ENCODE peak calls at places on chromosomes 5 and 9, in four cellular contexts. H is GM23338, I is omental fat pad, A is lower lobe of right lung. M is an unnamed sample.

GRCh38 chr5:179613460-179614071 is 9.9 kb downstream of the HNRNPH1 start:
- DNase-seq in H (no peak), I (no peak), A (no peak), M (no peak)

GRCh38 chr5:134511796-134512660 is 13.4 kb upstream of the JADE2 start:
- DNase-seq in H (peak), I (peak), A (peak), M (peak)

GRCh38 chr9:94081864-94082468 is 2.3 kb upstream of the PTPDC1 start:
- DNase-seq in H (peak), I (no peak), A (no peak), M (no peak)

GRCh38 chr5:138936-139335 is 47.0 kb downstream of the PLEKHG4B start:
- DNase-seq in H (no peak), I (no peak), A (no peak), M (no peak)

GRCh38 chr5:160847526-160848085 is 4.4 kb downstream of the ATP10B start:
- DNase-seq in H (no peak), I (no peak), A (no peak), M (no peak)

GRCh38 chr9:89905628-89906338 is 301.0 kb downstream of the GADD45G start:
- DNase-seq in H (peak), I (no peak), A (no peak), M (no peak)

GRCh38 chr9:126515873-126516505 is 97.7 kb upstream of the LMX1B start:
- DNase-seq in H (no peak), I (no peak), A (no peak), M (no peak)

GRCh38 chr5:169871816-169872215 is 108.5 kb downstream of the INSYN2B start:
- DNase-seq in H (no peak), I (no peak), A (no peak), M (no peak)

GRCh38 chr9:37144762-37145161 is 24.4 kb downstream of the ZCCHC7 start:
- DNase-seq in H (peak), I (no peak), A (no peak), M (no peak)

GRCh38 chr5:145028626-145029025 is 806.5 kb downstream of the PRELID2 start:
- DNase-seq in H (no peak), I (no peak), A (no peak), M (no peak)

GRCh38 chr5:68222310-68222709 is 6.8 kb downstream of the PIK3R1 start:
- DNase-seq in H (no peak), I (no peak), A (no peak), M (no peak)

GRCh38 chr9:13142776-13143175 is 136.7 kb downstream of the MPDZ start:
- DNase-seq in H (no peak), I (no peak), A (no peak), M (no peak)

GRCh38 chr9:114446672-114447450 is 58.4 kb downstream of the WHRN start:
- DNase-seq in H (no peak), I (no peak), A (no peak), M (no peak)

GRCh38 chr5:136724161-136724560 is 358.8 kb upstream of the TRPC7 start:
- DNase-seq in H (no peak), I (no peak), A (no peak), M (no peak)

GRCh38 chr9:130177898-130178805 is 5.9 kb downstream of the NCS1 start:
- DNase-seq in H (no peak), I (no peak), A (no peak), M (no peak)

GRCh38 chr9:112361602-112362001 is 18.3 kb upstream of the HSDL2 start:
- DNase-seq in H (peak), I (no peak), A (no peak), M (peak)

GRCh38 chr9:135379540-135380267 is 99.9 kb upstream of the PPP1R26 start:
- DNase-seq in H (no peak), I (no peak), A (no peak), M (no peak)

GRCh38 chr5:147731708-147732551 is 50.6 kb downstream of the JAKMIP2 start:
- DNase-seq in H (no peak), I (no peak), A (no peak), M (no peak)

GRCh38 chr9:89440548-89440947 is 57.4 kb downstream of the SEMA4D start:
- DNase-seq in H (no peak), I (no peak), A (peak), M (no peak)

GRCh38 chr9:89473762-89474469 is 24.0 kb downstream of the SEMA4D start:
- DNase-seq in H (no peak), I (no peak), A (no peak), M (no peak)

GRCh38 chr5:157198277-157199058 is 17.8 kb downstream of the ITK start:
- DNase-seq in H (no peak), I (no peak), A (no peak), M (no peak)

GRCh38 chr9:98850851-98851729 is 43.6 kb downstream of the GALNT12 start:
- DNase-seq in H (peak), I (no peak), A (no peak), M (no peak)

GRCh38 chr5:137808503-137809135 is 54.5 kb upstream of the HNRNPA0 start:
- DNase-seq in H (no peak), I (no peak), A (no peak), M (no peak)

GRCh38 chr9:77764894-77765780 is 117.0 kb upstream of the GNA14 start:
- DNase-seq in H (peak), I (no peak), A (no peak), M (peak)

GRCh38 chr5:93163010-93163663 is 417.9 kb downstream of the NR2F1-AS1 start:
- DNase-seq in H (no peak), I (no peak), A (no peak), M (peak)

GRCh38 chr9:38713426-38713825 is 6.5 kb downstream of the FAM240B start:
- DNase-seq in H (no peak), I (no peak), A (no peak), M (peak)

GRCh38 chr9:87713278-87713989 is 12.5 kb upstream of the CTSL start:
- DNase-seq in H (peak), I (peak), A (peak), M (peak)

GRCh38 chr5:67416133-67416937 is 219.7 kb upstream of the CD180 start:
- DNase-seq in H (peak), I (no peak), A (no peak), M (no peak)

GRCh38 chr9:121573717-121574485 is 74.3 kb upstream of the GGTA1 start:
- DNase-seq in H (no peak), I (no peak), A (no peak), M (no peak)

GRCh38 chr5:178205010-178205748 is 846 bp downstream of the HNRNPAB start:
- DNase-seq in H (peak), I (peak), A (peak), M (peak)
- TF ChIP-seq CTCF in H (no peak), I (no peak), A (no peak), M (no peak)

GRCh38 chr5:120818128-120818527 is 354.0 kb downstream of the PRR16 start:
- DNase-seq in H (peak), I (no peak), A (no peak), M (no peak)

GRCh38 chr5:120813551-120813950 is 349.5 kb downstream of the PRR16 start:
- DNase-seq in H (no peak), I (no peak), A (no peak), M (no peak)

DNA sequence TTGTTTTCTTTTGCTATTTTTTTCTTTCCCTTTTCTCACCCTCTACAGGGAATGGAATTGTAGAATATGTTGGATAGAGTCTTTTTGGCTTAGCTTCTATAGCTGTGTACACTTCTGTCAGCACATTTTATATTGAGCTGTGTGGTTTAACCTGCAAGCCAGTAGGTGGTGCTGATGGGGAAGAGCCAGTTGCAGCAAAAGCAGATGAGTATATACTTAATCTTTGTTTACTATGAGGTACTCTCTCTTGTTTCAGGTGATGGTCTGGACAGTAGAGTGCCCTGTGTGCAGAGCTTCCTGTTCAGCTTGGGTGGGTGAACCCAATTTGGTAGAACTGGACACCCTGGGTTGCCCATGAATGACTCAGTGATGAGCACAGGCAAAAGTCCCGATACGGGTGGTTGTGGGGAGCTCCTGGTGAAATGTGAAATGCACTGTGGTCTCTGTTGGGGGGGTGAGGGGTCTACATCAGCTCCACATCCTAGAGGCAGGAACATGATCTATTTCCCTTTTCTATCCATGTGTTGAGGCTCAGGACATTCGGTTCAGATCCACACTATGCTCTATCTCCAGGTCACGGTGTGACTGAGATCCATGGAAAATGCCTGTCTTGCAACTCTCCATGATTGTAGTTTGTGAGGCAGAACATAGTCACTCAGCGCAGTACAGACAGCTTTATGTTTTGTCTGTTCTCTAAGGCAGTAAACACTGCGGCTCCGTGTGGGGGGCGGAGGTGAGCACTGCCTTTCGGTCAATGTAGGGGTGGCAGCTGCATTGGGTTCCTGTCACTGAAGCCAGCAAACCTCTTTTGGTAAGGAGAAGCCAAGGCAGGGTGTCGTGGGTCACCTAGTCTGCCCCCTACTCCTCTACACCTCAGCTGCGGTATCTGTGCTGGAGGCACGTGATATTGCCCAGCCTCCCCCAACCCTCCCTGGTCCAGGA is 353.2 kb downstream of the PRR16 start:
- DNase-seq in H (peak), I (no peak), A (no peak), M (peak)
- TF ChIP-seq CTCF in H (peak), I (no peak), A (peak), M (peak)

GRCh38 chr5:146079695-146080361 is 25.5 kb downstream of the PLAC8L1 start:
- DNase-seq in H (no peak), I (no peak), A (no peak), M (peak)

GRCh38 chr5:146078566-146078965 is 26.8 kb downstream of the PLAC8L1 start:
- DNase-seq in H (peak), I (no peak), A (no peak), M (no peak)

GRCh38 chr5:146073239-146073900 is 32.0 kb downstream of the PLAC8L1 start:
- DNase-seq in H (peak), I (no peak), A (no peak), M (no peak)

GRCh38 chr5:146076028-146076427 is 29.3 kb downstream of the PLAC8L1 start:
- DNase-seq in H (peak), I (no peak), A (no peak), M (no peak)

GRCh38 chr5:146076455-146076854 is 28.9 kb downstream of the PLAC8L1 start:
- DNase-seq in H (peak), I (no peak), A (no peak), M (no peak)
- TF ChIP-seq CTCF in H (no peak), I (no peak), A (no peak), M (no peak)

GRCh38 chr9:84851935-84852585 is 182.5 kb downstream of the NTRK2 start:
- DNase-seq in H (peak), I (no peak), A (no peak), M (peak)

GRCh38 chr9:84857224-84857623 is 187.7 kb downstream of the NTRK2 start:
- DNase-seq in H (no peak), I (no peak), A (no peak), M (peak)

GRCh38 chr9:84858373-84858772 is 188.8 kb downstream of the NTRK2 start:
- DNase-seq in H (no peak), I (no peak), A (no peak), M (no peak)

GRCh38 chr9:84852902-84853301 is 183.4 kb downstream of the NTRK2 start:
- DNase-seq in H (no peak), I (no peak), A (no peak), M (no peak)

DNA sequence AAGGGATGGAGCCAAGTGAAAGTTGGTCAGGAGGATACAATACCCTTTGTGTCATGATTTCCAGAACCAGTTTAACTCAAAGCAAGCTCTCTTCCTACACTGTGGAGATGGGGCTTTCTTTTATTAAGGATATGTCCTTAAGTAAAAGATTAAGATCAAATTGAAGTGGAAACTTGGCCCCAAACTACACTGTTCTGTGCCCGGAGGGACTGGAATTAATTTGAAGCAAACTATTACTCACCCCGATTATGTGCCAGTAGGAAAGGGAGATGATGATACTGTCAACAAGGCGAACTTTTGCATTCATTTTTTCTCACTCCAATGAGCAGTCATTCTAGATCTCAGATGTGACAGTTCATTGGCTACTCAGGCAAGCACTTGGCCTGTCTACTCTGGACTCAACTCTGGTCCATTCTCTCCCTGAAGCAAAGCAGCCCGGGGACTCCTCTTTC is 186.7 kb downstream of the NTRK2 start:
- DNase-seq in H (no peak), I (no peak), A (no peak), M (peak)
- TF ChIP-seq CTCF in H (no peak), I (no peak), A (no peak), M (no peak)

GRCh38 chr5:150513375-150514309 is 5.7 kb downstream of the NDST1 start:
- DNase-seq in H (peak), I (no peak), A (no peak), M (no peak)
- TF ChIP-seq CTCF in H (peak), I (no peak), A (no peak), M (peak)

GRCh38 chr5:162817381-162817780 is 620.0 kb upstream of the CCNG1 start:
- DNase-seq in H (peak), I (no peak), A (no peak), M (no peak)
- TF ChIP-seq CTCF in H (no peak), I (no peak), A (no peak), M (no peak)

DNA sequence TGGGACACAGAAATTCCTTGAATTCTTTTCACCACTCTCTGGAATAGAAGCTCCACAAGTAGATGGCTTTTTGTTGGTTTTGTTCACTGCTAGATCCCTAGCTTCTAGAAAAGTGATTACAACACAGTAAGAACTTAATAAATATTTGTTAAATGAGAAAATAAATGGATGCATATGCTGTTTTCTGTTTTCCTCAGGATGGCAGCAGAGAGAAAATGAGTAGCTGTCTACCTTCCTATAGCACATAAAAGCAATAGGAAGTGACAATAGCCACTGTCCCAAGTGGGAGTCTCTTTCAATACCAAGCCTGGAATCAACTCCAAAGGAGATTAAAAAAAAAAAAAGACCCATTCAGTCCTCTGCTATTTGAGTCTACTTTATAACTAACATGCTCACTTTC is 100.6 kb upstream of the NREP start:
- DNase-seq in H (no peak), I (no peak), A (no peak), M (peak)
- TF ChIP-seq CTCF in H (no peak), I (no peak), A (no peak), M (peak)

DNA sequence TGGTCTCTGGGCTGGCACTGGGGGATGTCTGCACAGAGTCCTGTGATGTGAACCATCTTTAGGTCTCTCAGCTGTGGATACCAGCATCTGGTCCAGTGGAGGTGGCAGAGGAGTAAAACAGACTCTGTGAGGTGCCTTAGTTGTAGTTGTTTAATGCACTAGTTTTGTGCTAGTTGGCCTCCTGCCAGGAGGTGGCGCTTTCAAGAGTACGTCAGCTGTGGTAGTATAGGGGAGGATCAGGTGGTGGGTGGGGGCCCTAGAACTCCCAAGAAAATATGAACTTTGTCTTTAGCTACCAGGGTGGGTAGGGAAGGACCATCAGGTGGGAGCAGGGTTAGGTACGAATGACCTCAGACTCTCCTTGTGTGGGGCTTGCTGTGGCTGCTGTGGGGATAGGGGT is 197.1 kb downstream of the TMC1 start:
- DNase-seq in H (peak), I (no peak), A (no peak), M (no peak)
- TF ChIP-seq CTCF in H (peak), I (no peak), A (no peak), M (no peak)

DNA sequence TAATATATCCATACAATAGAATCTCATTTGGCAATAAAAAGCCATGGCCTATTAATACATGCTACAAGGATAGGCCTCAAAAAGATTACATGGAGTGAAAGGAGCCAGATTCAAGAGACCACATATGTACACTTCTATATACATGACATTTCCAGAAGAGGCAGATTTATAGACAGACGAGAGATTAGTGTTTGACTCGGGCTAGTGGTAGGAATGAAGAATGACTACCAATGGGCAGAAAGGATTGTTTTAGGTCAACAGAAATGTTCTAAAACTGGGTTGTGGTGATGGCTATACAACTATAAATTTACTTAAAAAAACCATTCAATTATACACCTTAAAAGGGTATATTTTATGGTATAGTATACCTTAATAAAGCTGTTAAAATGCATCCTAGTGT is 41.9 kb downstream of the SETX start:
- DNase-seq in H (no peak), I (no peak), A (no peak), M (no peak)
- TF ChIP-seq CTCF in H (peak), I (no peak), A (no peak), M (peak)